ENCODE peak calls at places on chromosomes 4 and X, in six cellular contexts. O, Y, E, P, I and M are unnamed samples.
A peak's percentile ranks its signal among the peaks of the same experiment; 100 is the strongest.

GRCh38 chr4:10034136-10034535 is 12.8 kb upstream of the SLC2A9 start:
- DNase-seq in E (no peak), O (no peak), Y (no peak), P (no peak), I (peak; percentile 56), M (no peak)

GRCh38 chr4:24664956-24665355 is 80.6 kb upstream of the DHX15 start:
- DNase-seq in O (peak; percentile 40), P (no peak), E (no peak), Y (no peak), I (no peak), M (no peak)

GRCh38 chr4:74932832-74933561 is at the start of gene PARM1:
- DNase-seq in Y (peak; percentile 64), P (peak; percentile 34), I (peak; percentile 95), E (peak; percentile 62), O (peak; percentile 55), M (peak; percentile 93)

GRCh38 chrX:103773445-103773844 is 3.2 kb upstream of the PLP1 start:
- DNase-seq in P (no peak), I (no peak), O (no peak), Y (no peak), E (no peak), M (no peak)

GRCh38 chr4:69640289-69640688 is 847 bp upstream of the UGT2A2 start:
- DNase-seq in E (no peak), Y (no peak), I (no peak), P (no peak), O (no peak), M (no peak)

GRCh38 chr4:153170407-153170806 is 33.8 kb upstream of the TRIM2 start:
- DNase-seq in O (no peak), P (no peak), I (no peak), E (no peak), Y (no peak), M (no peak)

GRCh38 chr4:184471872-184472539 is 2.3 kb downstream of the IRF2 start:
- DNase-seq in P (peak; percentile 36), O (no peak), I (no peak), Y (peak; percentile 18), E (no peak), M (no peak)

GRCh38 chr4:8688041-8688907 is 95.7 kb downstream of the CPZ start:
- DNase-seq in Y (peak; percentile 79), O (no peak), I (peak; percentile 48), E (peak; percentile 48), P (peak; percentile 46), M (peak; percentile 57)

GRCh38 chr4:107616838-107617389 is 103.1 kb downstream of the PAPSS1 start:
- DNase-seq in O (no peak), I (no peak), E (no peak), P (no peak), Y (no peak), M (no peak)

GRCh38 chr4:7629855-7630254 is 195.1 kb upstream of the PSAPL1 start:
- DNase-seq in Y (no peak), P (no peak), E (no peak), O (no peak), I (no peak), M (no peak)

GRCh38 chrX:13078739-13079444 is 34.5 kb upstream of the FAM9C start:
- DNase-seq in Y (no peak), E (no peak), P (peak; percentile 77), O (no peak), I (peak; percentile 72), M (peak; percentile 37)

GRCh38 chr4:125390126-125390525 is 75.4 kb downstream of the FAT4 start:
- DNase-seq in E (no peak), Y (no peak), O (no peak), P (no peak), I (no peak), M (no peak)

GRCh38 chr4:128549636-128550035 is 259.9 kb upstream of the JADE1 start:
- DNase-seq in P (no peak), O (no peak), Y (no peak), I (no peak), E (no peak), M (no peak)

GRCh38 chrX:137483554-137483953 is 82.4 kb upstream of the ZIC3 start:
- DNase-seq in E (no peak), Y (no peak), I (no peak), O (no peak), P (no peak), M (no peak)

GRCh38 chr4:154467886-154468285 is 23.7 kb downstream of the DCHS2 start:
- DNase-seq in E (no peak), Y (no peak), P (no peak), I (no peak), O (no peak), M (no peak)

GRCh38 chr4:158821228-158822009 is 52.6 kb downstream of the FNIP2 start:
- DNase-seq in I (no peak), O (no peak), Y (no peak), P (no peak), E (no peak), M (no peak)

GRCh38 chr4:173990879-173991231 is 292.6 kb downstream of the FBXO8 start:
- DNase-seq in Y (no peak), O (no peak), P (no peak), I (peak; percentile 90), E (no peak), M (peak; percentile 67)

GRCh38 chr4:99219072-99219471 is at the start of gene ADH6:
- DNase-seq in P (no peak), O (no peak), I (no peak), Y (no peak), E (no peak), M (no peak)

GRCh38 chrX:153533041-153533565 is 15.7 kb downstream of the ATP2B3 start:
- DNase-seq in O (no peak), P (no peak), I (no peak), Y (no peak), E (no peak), M (no peak)

GRCh38 chrX:71315917-71316316 is 14.4 kb downstream of the ITGB1BP2 start:
- DNase-seq in Y (no peak), I (no peak), E (no peak), O (no peak), P (no peak), M (no peak)

GRCh38 chr4:73139245-73139644 is 69.7 kb upstream of the COX18 start:
- DNase-seq in Y (no peak), E (no peak), P (no peak), O (no peak), I (no peak), M (no peak)

GRCh38 chr4:94892051-94892450 is 134.3 kb downstream of the BMPR1B start:
- DNase-seq in I (no peak), P (no peak), Y (no peak), E (peak; percentile 10), O (no peak), M (no peak)

GRCh38 chr4:4578981-4579380 is 37.1 kb upstream of the STX18 start:
- DNase-seq in Y (no peak), O (no peak), I (no peak), E (no peak), P (no peak), M (no peak)

GRCh38 chr4:177419416-177419815 is 22.8 kb downstream of the AGA start:
- DNase-seq in O (no peak), I (no peak), Y (no peak), E (no peak), P (no peak), M (no peak)

GRCh38 chr4:153792007-153792892 is 3.4 kb upstream of the SFRP2 start:
- DNase-seq in I (peak; percentile 84), Y (peak; percentile 40), P (peak; percentile 43), E (no peak), O (peak; percentile 54), M (peak; percentile 32)

GRCh38 chr4:53914313-53915016 is 149.9 kb downstream of the CHIC2 start:
- DNase-seq in I (no peak), O (no peak), Y (no peak), E (peak; percentile 21), P (peak; percentile 77), M (no peak)

GRCh38 chr4:40245794-40246546 is 49.1 kb downstream of the RHOH start:
- DNase-seq in P (no peak), I (no peak), E (no peak), Y (no peak), O (no peak), M (no peak)

GRCh38 chrX:74423289-74423985 is 2.1 kb downstream of the SLC16A2 start:
- DNase-seq in E (no peak), P (no peak), O (no peak), Y (no peak), I (no peak), M (no peak)
- H3K4me3 ChIP-seq in E (no peak overlapping the region), P (no peak overlapping the region), O (peak overlapping the region; percentile 56), Y (no peak overlapping the region), I (peak overlapping the region; percentile 60), M (peak overlapping the region; percentile 58)

DNA sequence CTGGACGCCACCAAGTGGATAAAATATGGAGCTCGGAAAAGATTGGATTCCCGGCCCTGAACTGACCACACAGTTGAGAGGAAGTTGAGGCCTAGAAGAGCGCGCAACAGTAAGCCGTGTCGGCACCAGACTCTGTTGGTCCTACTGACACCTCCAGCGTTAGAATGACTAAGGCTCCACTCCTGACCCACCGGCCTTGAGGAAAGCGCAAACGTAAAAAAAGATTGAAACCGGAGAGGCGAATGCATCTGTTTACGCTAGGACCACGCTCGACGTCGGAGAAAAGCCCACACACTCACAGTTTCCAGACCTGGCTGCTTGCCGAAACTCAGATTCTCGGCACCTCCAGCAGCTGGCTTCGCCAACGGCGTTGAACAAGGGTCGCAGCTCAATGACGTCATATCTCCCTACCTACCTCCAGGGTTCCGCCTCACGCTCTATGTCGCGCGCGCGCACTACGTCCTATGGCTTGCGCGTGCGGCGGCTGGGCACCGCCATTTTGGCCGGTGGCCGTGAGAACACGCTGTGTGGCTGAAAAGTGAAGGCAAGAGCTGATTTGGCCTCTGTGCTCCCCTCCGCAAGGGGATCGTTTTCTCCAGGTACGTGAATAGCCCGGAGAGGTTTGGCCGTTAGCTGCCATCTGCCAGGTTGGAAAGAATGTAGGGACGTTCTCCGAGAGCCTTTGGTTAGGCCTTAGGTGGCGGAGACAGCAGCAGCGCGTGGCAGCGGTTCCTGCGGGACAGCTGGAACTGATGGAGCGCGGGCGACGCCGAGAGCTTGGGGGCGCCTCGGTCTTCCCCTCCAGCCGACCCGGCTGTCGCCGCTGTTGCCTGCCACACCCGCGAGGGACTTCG is at the start of the genes ABCE1 and ANAPC10:
- DNase-seq in E (peak; percentile 79), O (peak; percentile 92), Y (peak; percentile 93), P (peak; percentile 97), I (peak; percentile 98), M (peak; percentile 95)
- TF ChIP-seq POLR2A in E (peak; percentile 73), O (peak; percentile 57), Y (peak; percentile 95), P (peak; percentile 82), I (peak; percentile 28), M (no peak)

DNA sequence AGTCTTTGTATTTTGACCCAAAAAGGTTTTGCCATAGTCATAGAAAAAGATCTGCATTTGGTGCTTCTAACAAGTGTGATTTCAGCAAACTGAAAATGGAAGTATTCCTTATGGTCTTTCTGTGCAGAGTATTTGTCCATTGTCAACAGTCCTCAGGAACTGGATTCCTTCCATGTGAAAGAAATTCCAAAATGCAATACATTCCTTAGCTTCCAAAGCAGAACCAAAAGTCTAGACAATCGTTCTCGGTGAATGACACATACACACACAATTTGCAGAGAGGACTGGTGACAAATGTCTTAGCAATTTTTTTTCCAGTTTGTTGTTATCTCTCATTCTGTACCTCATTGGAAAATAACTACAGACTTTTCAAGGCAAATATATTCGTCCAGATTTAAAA is 562.2 kb upstream of the SLIT2 start:
- DNase-seq in Y (no peak), O (no peak), P (no peak), E (no peak), I (no peak), M (no peak)
- H3K4me3 ChIP-seq in Y (no peak overlapping the region), O (no peak overlapping the region), P (no peak overlapping the region), E (no peak overlapping the region), I (no peak overlapping the region), M (no peak overlapping the region)

GRCh38 chrX:53422091-53422914 is at the start of the genes RIBC1 and SMC1A:
- DNase-seq in I (peak; percentile 100), O (peak; percentile 98), E (peak; percentile 97), P (peak; percentile 98), Y (peak; percentile 87), M (peak; percentile 99)
- TF ChIP-seq POLR2A in I (no peak), O (peak; percentile 43), E (peak; percentile 71), P (peak; percentile 72), Y (peak; percentile 94), M (peak; percentile 57)